ENCODE peak calls at places on chromosomes 4 and X, in six cellular contexts. K is tibial nerve, Z is cardiac muscle cell, R is IMR-90, X is hepatocyte, J is ovary. P is an unnamed sample. For H3K9me3 and H3K4me1, the result is how much of the 10 kb centered on the place peaks cover.

GRCh38 chr4:138576684-138577083 is 334.5 kb upstream of the SLC7A11 start:
- DNase-seq in R (peak), J (no peak), Z (peak), X (peak), K (no peak), P (no peak)

GRCh38 chr4:67933755-67934154 is 29.5 kb downstream of the TMPRSS11A start:
- DNase-seq in X (no peak), R (no peak), K (no peak), Z (peak), J (no peak), P (no peak)

GRCh38 chr4:61500883-61501282 is 300.8 kb downstream of the ADGRL3 start:
- DNase-seq in Z (peak), K (no peak), J (no peak), R (no peak), X (no peak), P (no peak)

GRCh38 chr4:153713840-153714239 is 29.8 kb downstream of the TLR2 start:
- DNase-seq in K (no peak), X (no peak), J (no peak), R (peak), Z (peak), P (no peak)

GRCh38 chrX:8879750-8880149 is 78.6 kb upstream of the FAM9A start:
- DNase-seq in J (no peak), Z (peak), K (no peak), X (no peak), R (peak), P (no peak)

GRCh38 chrX:12647230-12647629 is 144.0 kb upstream of the PRPS2 start:
- DNase-seq in K (no peak), J (no peak), R (no peak), X (no peak), Z (no peak), P (no peak)

GRCh38 chr4:150960818-150961217 is 54.3 kb downstream of the LRBA start:
- DNase-seq in R (no peak), Z (peak), K (no peak), X (peak), J (no peak), P (no peak)

GRCh38 chr4:5746829-5747745 is 36.1 kb downstream of the EVC start:
- DNase-seq in K (no peak), Z (peak), R (peak), J (no peak), X (no peak), P (no peak)

GRCh38 chr4:169268951-169269781 is 1.6 kb downstream of the SH3RF1 start:
- DNase-seq in K (no peak), X (peak), R (peak), J (no peak), Z (peak), P (no peak)

GRCh38 chr4:2850966-2851782 is 7.5 kb downstream of the ADD1 start:
- DNase-seq in J (no peak), R (peak), X (no peak), Z (peak), K (no peak), P (no peak)

GRCh38 chr4:1288786-1289185 is 905 bp upstream of the MAEA start:
- DNase-seq in R (no peak), J (no peak), X (no peak), Z (no peak), K (no peak), P (no peak)

GRCh38 chrX:110180928-110181310 is 137.0 kb downstream of the AMMECR1 start:
- DNase-seq in K (no peak), Z (peak), X (no peak), R (peak), J (no peak), P (no peak)

GRCh38 chr4:120948382-120948781 is 25.9 kb upstream of the PRDM5 start:
- DNase-seq in J (no peak), X (no peak), R (no peak), K (no peak), Z (no peak), P (no peak)

GRCh38 chr4:38654273-38654672 is 9.7 kb upstream of the KLF3 start:
- DNase-seq in K (no peak), J (no peak), Z (no peak), R (no peak), X (no peak), P (no peak)

GRCh38 chr4:147994076-147994475 is 262.2 kb downstream of the ARHGAP10 start:
- DNase-seq in X (no peak), Z (peak), K (no peak), J (no peak), R (peak), P (no peak)

GRCh38 chrX:140440891-140441290 is 64.0 kb downstream of the SOX3 start:
- DNase-seq in Z (no peak), J (no peak), R (peak), X (peak), K (no peak), P (no peak)

GRCh38 chrX:135095715-135096114 is 24.6 kb downstream of the ETDB start:
- DNase-seq in Z (no peak), R (no peak), K (no peak), J (no peak), X (no peak), P (no peak)

GRCh38 chrX:78822157-78822683 is 74.7 kb downstream of the LPAR4 start:
- DNase-seq in R (no peak), Z (no peak), J (no peak), X (no peak), K (no peak), P (no peak)

GRCh38 chrX:16975233-16975632 is 28.8 kb downstream of the REPS2 start:
- DNase-seq in X (no peak), R (no peak), K (no peak), J (no peak), Z (no peak), P (no peak)

GRCh38 chr4:673349-674091 is 556 bp downstream of the ATP5ME start:
- DNase-seq in K (peak), J (no peak), X (peak), Z (peak), R (no peak), P (no peak)

GRCh38 chr4:124726269-124726668 is 13.7 kb upstream of the ANKRD50 start:
- DNase-seq in J (no peak), K (no peak), X (no peak), R (no peak), Z (no peak), P (no peak)

GRCh38 chrX:122220644-122221373 is 963.3 kb upstream of the GRIA3 start:
- DNase-seq in K (no peak), Z (no peak), X (no peak), J (no peak), R (no peak), P (no peak)

GRCh38 chrX:12701625-12702024 is 89.6 kb upstream of the PRPS2 start:
- DNase-seq in R (peak), Z (peak), X (peak), K (no peak), J (no peak), P (peak)

GRCh38 chr4:139919513-139919912 is 234.5 kb downstream of the MAML3 start:
- DNase-seq in X (no peak), J (no peak), K (no peak), Z (peak), R (peak), P (peak)

GRCh38 chrX:69073721-69074120 is 91.5 kb downstream of the PJA1 start:
- DNase-seq in J (no peak), R (no peak), Z (no peak), K (no peak), X (no peak), P (no peak)

GRCh38 chr4:75908555-75908954 is 6.3 kb upstream of the PPEF2 start:
- DNase-seq in K (no peak), Z (peak), R (no peak), X (no peak), J (no peak), P (no peak)

DNA sequence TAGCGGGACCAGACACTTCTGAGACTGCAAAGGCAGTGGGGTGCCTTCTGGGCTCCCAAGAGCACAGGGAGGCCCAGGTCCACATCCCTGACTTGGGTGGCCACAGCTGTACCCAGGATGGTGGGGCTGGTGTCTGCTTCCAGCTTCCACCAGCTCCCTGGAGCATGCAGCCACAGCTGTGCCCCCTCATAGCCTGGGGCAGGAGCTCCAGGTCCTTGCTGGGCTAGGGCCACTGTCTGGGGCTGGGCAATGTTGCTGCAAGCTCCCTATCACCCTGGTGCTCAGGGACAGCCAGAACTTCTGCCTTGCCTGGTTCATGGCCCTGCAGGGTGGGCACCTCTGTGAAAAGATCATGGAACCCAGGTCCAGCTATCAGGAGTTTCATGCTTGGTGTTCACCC is 673.9 kb downstream of the SH3BGRL start:
- DNase-seq in J (no peak), X (no peak), Z (no peak), R (no peak), K (no peak), P (no peak)
- H3K9me3 ChIP-seq in J (under half), X (under half), Z (under half), R (under half), K (under half), P (under half)

DNA sequence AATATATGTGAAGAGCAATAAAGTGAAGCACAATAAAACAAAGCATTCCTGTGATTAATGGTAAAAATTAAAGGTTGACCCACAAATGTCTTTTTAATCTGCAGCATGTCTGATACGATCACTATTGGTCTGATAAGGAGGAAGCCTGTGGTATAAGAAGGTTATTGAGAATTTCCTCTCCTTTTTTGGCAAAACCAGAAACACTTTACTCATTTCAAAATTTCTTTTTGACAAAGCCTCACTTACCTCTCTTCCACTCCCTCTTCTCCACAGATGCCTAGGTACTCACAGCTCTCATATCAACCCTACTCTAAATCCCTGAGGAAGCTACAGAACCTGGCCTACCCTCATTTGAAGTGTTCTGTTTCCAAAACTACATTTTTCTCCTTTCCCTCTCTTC is 56.1 kb downstream of the TSPAN5 start:
- DNase-seq in X (no peak), J (no peak), K (no peak), R (no peak), Z (no peak), P (no peak)
- H3K4me1 ChIP-seq in X (under half), J (under half), K (under half), R (under half), Z (under half), P (under half)

DNA sequence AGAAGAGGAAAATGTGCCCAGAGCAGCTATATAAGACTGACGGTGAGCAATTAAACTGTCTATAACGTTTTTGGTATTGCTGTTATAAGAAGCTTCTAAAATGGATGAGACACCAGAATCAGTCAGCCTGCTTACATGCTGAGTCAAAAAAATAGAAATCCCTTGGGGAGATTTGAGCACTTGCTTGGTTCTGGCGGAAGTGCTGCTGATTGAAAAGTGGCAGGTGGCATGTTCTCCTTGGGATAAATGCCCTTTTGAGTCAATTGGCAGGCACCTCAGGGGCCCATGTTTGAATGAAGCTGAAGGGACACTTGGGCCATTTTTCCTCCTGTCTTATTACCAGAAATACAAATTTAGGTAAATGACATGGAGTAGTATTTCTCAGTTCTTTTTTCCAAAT is 148.7 kb downstream of the PTCHD1 start:
- DNase-seq in R (no peak), J (no peak), K (no peak), X (no peak), Z (no peak), P (no peak)
- H3K27ac ChIP-seq in R (no peak), J (no peak), K (no peak), X (no peak), Z (no peak), P (no peak)

DNA sequence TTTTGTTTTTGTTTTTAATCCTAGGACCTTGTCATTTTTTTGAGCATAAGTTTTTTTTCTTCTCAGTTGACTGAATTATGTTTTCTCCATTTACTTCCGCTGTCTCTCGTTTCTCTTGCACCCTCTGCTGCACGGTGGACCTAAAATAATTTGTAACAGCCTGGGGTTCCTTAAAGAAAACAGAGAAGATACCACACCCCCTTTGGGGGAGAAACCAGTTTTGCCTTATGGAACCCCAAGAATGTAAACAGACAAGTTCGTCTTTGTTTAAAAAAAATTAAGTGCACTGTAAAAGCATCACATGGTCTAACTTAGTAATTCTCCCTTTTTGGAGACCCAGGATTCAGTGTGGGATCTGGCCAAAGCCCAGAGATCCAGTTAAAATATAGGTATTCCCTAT is 32.8 kb upstream of the MAGEA4 start:
- DNase-seq in R (no peak), X (no peak), J (no peak), Z (no peak), K (no peak), P (no peak)
- H3K9me3 ChIP-seq in R (under half), X (under half), J (under half), Z (under half), K (under half), P (under half)

DNA sequence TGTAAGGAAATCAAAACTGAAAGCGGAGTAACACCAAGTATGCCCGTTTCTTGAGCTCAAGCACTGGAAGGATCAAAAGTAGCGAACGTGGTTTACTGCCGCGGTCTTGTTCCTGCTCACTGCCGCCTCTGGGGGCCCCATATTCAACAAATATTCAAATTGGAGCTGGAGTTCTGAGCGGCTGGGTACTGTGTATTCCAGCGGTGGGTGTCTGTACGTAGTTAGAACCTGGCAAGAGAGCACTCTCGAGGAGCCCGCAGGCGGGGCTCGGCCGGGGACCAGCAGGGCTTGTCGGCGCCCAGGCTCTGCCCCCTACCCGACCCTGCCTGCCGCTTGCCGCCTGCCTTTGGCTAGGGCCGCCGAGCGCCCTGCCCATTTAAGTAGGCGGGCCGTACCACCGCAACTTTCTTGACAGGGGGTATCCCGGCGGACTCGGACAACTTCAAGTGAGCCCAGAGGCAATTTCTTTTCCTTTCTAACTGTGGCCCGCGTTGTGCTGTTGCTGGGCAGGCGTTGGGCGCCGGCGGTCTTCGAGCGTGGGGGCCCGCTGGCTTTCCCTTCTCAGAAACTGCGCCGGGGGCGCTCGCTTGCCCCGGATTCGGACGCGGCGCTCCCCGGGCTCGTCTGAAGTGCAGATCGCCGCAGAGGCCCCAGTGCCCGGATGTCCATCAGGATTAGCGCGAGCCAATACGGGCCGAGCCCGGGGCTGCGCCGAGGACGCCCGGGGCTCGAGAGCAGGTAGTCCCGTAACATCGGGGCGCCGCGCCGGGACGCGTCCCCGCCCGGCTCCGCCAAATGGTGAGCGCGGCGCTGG is 71.9 kb downstream of the AFF1 start:
- DNase-seq in R (peak), Z (peak), K (peak), J (peak), X (peak), P (peak)
- H3K4me1 ChIP-seq in R (under half), Z (under half), K (under half), J (under half), X (under half), P (under half)

GRCh38 chrX:30590368-30590767 is 12.8 kb upstream of the TASL start:
- DNase-seq in R (no peak), K (no peak), Z (no peak), X (no peak), J (no peak), P (no peak)

GRCh38 chrX:30592846-30593245 is 15.3 kb upstream of the TASL start:
- DNase-seq in X (no peak), K (no peak), R (no peak), J (no peak), Z (no peak), P (no peak)

GRCh38 chrX:30586516-30586915 is 8.9 kb upstream of the TASL start:
- DNase-seq in J (no peak), Z (no peak), K (no peak), X (no peak), R (no peak), P (no peak)

GRCh38 chrX:30593435-30594200 is 16.1 kb upstream of the TASL start:
- DNase-seq in Z (no peak), R (no peak), X (no peak), K (no peak), J (no peak), P (no peak)

DNA sequence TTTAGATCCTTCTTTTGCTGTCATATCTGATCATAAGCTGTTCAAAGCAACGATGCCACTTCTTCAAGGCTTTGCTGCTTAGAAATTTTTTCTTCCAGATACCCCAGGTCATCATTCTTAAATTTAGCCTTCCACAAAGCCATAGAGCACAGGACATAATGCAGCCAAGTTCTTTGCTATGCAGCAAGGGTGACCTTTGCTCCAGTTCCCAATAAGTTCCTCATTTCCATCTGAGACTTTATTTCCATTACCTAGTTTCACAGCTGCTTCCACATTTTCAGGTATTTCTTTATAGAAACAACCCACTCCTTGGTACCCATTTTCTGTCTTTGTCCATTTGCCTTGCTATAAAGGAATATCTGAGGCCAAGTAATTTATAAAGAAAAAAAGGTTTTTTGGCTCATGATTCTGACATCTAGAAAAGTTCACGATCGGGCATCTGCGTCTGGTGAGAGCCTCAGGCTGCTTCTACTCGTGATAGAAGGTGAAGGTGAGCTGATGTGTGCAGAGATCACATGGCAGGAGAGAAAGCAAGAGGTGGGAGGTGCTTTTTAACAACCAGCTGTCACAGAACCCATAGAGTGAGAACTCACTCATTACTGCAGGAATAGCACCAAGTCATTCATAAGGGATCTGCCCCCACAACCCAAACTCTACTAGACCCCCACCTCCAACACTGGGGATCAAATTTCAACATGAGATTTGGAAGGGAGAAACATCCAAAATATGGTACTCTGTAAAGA is 11.8 kb upstream of the TASL start:
- DNase-seq in Z (no peak), J (no peak), R (no peak), X (no peak), K (no peak), P (no peak)
- H3K27ac ChIP-seq in Z (no peak), J (no peak), R (no peak), X (no peak), K (peak), P (no peak)

GRCh38 chr4:116018831-116019230 is 905.4 kb upstream of the NDST4 start:
- DNase-seq in K (no peak), Z (no peak), R (no peak), X (no peak), J (no peak), P (no peak)
- H3K9me3 ChIP-seq in K (under half), Z (under half), R (under half), X (under half), J (under half), P (under half)